ENCODE peak calls at places on chromosome 15, in five cellular contexts. One of them, this sample, is unnamed.
A peak's percentile ranks its signal among the peaks of the same experiment; 100 is the strongest.

GRCh38 chr15:48520376-48521155 is 124.9 kb downstream of the FBN1 start:
- DNase-seq in NB4: peak; percentile 2
- DNase-seq in colonic mucosa: no peak
- DNase-seq in kidney epithelial cell: no peak
- DNase-seq in heart right ventricle: no peak
- DNase-seq in this sample: no peak

GRCh38 chr15:70427531-70428120 is 329.9 kb upstream of the TLE3 start:
- DNase-seq in NB4: no peak
- DNase-seq in colonic mucosa: no peak
- DNase-seq in kidney epithelial cell: no peak
- DNase-seq in heart right ventricle: no peak
- DNase-seq in this sample: no peak

GRCh38 chr15:93382196-93382820 is 293.3 kb upstream of the RGMA start:
- DNase-seq in NB4: no peak
- DNase-seq in colonic mucosa: no peak
- DNase-seq in kidney epithelial cell: no peak
- DNase-seq in heart right ventricle: no peak
- DNase-seq in this sample: no peak

GRCh38 chr15:76840830-76841460 is 64.2 kb downstream of the SCAPER start:
- DNase-seq in NB4: peak; percentile 52
- DNase-seq in colonic mucosa: no peak
- DNase-seq in kidney epithelial cell: no peak
- DNase-seq in heart right ventricle: no peak
- DNase-seq in this sample: no peak

GRCh38 chr15:56442354-56442753 is 22.6 kb downstream of the MNS1 start:
- DNase-seq in NB4: no peak
- DNase-seq in colonic mucosa: no peak
- DNase-seq in kidney epithelial cell: no peak
- DNase-seq in heart right ventricle: no peak
- DNase-seq in this sample: no peak

GRCh38 chr15:74396445-74397238 is 29.2 kb upstream of the CYP11A1 start:
- DNase-seq in NB4: peak; percentile 86
- DNase-seq in colonic mucosa: no peak
- DNase-seq in kidney epithelial cell: peak; percentile 97
- DNase-seq in heart right ventricle: no peak
- DNase-seq in this sample: no peak

GRCh38 chr15:82106671-82107070 is 60.9 kb upstream of the MEX3B start:
- DNase-seq in NB4: no peak
- DNase-seq in colonic mucosa: no peak
- DNase-seq in kidney epithelial cell: no peak
- DNase-seq in heart right ventricle: no peak
- DNase-seq in this sample: no peak

GRCh38 chr15:73873889-73874511 is 636 bp downstream of the TBC1D21 start:
- DNase-seq in NB4: peak; percentile 61
- DNase-seq in colonic mucosa: peak; percentile 24
- DNase-seq in kidney epithelial cell: peak; percentile 32
- DNase-seq in heart right ventricle: no peak
- DNase-seq in this sample: peak; percentile 51

GRCh38 chr15:67176195-67176971 is 78.1 kb downstream of the AAGAB start:
- DNase-seq in NB4: no peak
- DNase-seq in colonic mucosa: no peak
- DNase-seq in kidney epithelial cell: no peak
- DNase-seq in heart right ventricle: peak; percentile 69
- DNase-seq in this sample: peak; percentile 50

GRCh38 chr15:51155906-51156305 is 61.2 kb upstream of the TNFAIP8L3 start:
- DNase-seq in NB4: no peak
- DNase-seq in colonic mucosa: no peak
- DNase-seq in kidney epithelial cell: no peak
- DNase-seq in heart right ventricle: no peak
- DNase-seq in this sample: no peak

GRCh38 chr15:72105111-72105510 is 12.8 kb downstream of the MYO9A start:
- DNase-seq in NB4: no peak
- DNase-seq in colonic mucosa: no peak
- DNase-seq in kidney epithelial cell: no peak
- DNase-seq in heart right ventricle: no peak
- DNase-seq in this sample: no peak

GRCh38 chr15:20341901-20342605 is 199.5 kb downstream of the GOLGA6L6 start:
- DNase-seq in NB4: no peak
- DNase-seq in colonic mucosa: no peak
- DNase-seq in kidney epithelial cell: no peak
- DNase-seq in heart right ventricle: peak; percentile 83
- DNase-seq in this sample: peak; percentile 17

GRCh38 chr15:83396071-83396470 is 51.1 kb upstream of the SH3GL3 start:
- DNase-seq in NB4: no peak
- DNase-seq in colonic mucosa: no peak
- DNase-seq in kidney epithelial cell: no peak
- DNase-seq in heart right ventricle: no peak
- DNase-seq in this sample: no peak

GRCh38 chr15:57495037-57495436 is 96.7 kb upstream of the MYZAP start:
- DNase-seq in NB4: no peak
- DNase-seq in colonic mucosa: no peak
- DNase-seq in kidney epithelial cell: no peak
- DNase-seq in heart right ventricle: no peak
- DNase-seq in this sample: no peak

GRCh38 chr15:70765504-70766281 is 2.3 kb upstream of the UACA start:
- DNase-seq in NB4: no peak
- DNase-seq in colonic mucosa: no peak
- DNase-seq in kidney epithelial cell: no peak
- DNase-seq in heart right ventricle: no peak
- DNase-seq in this sample: no peak

GRCh38 chr15:83283813-83284562 is 476 bp downstream of the BNC1 start:
- DNase-seq in NB4: no peak
- DNase-seq in colonic mucosa: no peak
- DNase-seq in kidney epithelial cell: no peak
- DNase-seq in heart right ventricle: no peak
- DNase-seq in this sample: no peak

GRCh38 chr15:48627260-48627969 is 18.1 kb downstream of the FBN1 start:
- DNase-seq in NB4: no peak
- DNase-seq in colonic mucosa: no peak
- DNase-seq in kidney epithelial cell: no peak
- DNase-seq in heart right ventricle: no peak
- DNase-seq in this sample: no peak

GRCh38 chr15:71780349-71780976 is 29.9 kb upstream of the NR2E3 start:
- DNase-seq in NB4: peak; percentile 63
- DNase-seq in colonic mucosa: no peak
- DNase-seq in kidney epithelial cell: no peak
- DNase-seq in heart right ventricle: no peak
- DNase-seq in this sample: no peak

GRCh38 chr15:50676799-50677483 is 9.7 kb downstream of the TRPM7 start:
- DNase-seq in NB4: no peak
- DNase-seq in colonic mucosa: no peak
- DNase-seq in kidney epithelial cell: peak; percentile 58
- DNase-seq in heart right ventricle: no peak
- DNase-seq in this sample: no peak

GRCh38 chr15:29672446-29672845 is 149.8 kb downstream of the TJP1 start:
- DNase-seq in NB4: no peak
- DNase-seq in colonic mucosa: no peak
- DNase-seq in kidney epithelial cell: no peak
- DNase-seq in heart right ventricle: no peak
- DNase-seq in this sample: no peak

GRCh38 chr15:29034151-29034550 is 148.4 kb downstream of the APBA2 start:
- DNase-seq in NB4: no peak
- DNase-seq in colonic mucosa: no peak
- DNase-seq in kidney epithelial cell: no peak
- DNase-seq in heart right ventricle: no peak
- DNase-seq in this sample: no peak

GRCh38 chr15:78315686-78316085 is 16.3 kb upstream of the SKIC8 start:
- DNase-seq in NB4: peak; percentile 51
- DNase-seq in colonic mucosa: peak; percentile 52
- DNase-seq in kidney epithelial cell: no peak
- DNase-seq in heart right ventricle: no peak
- DNase-seq in this sample: no peak

GRCh38 chr15:35496585-35496984 is 49.4 kb downstream of the DPH6 start:
- DNase-seq in NB4: no peak
- DNase-seq in colonic mucosa: no peak
- DNase-seq in kidney epithelial cell: no peak
- DNase-seq in heart right ventricle: no peak
- DNase-seq in this sample: no peak

GRCh38 chr15:41493205-41493901 is at the start of gene ITPKA:
- DNase-seq in NB4: peak; percentile 92
- DNase-seq in colonic mucosa: peak; percentile 97
- DNase-seq in kidney epithelial cell: no peak
- DNase-seq in heart right ventricle: peak; percentile 73
- DNase-seq in this sample: peak; percentile 60

GRCh38 chr15:79769081-79769481 is 127.7 kb downstream of the MTHFS start:
- DNase-seq in NB4: peak; percentile 46
- DNase-seq in colonic mucosa: no peak
- DNase-seq in kidney epithelial cell: no peak
- DNase-seq in heart right ventricle: no peak
- DNase-seq in this sample: no peak

GRCh38 chr15:55282284-55282833 is 7.3 kb downstream of the RAB27A start:
- DNase-seq in NB4: peak; percentile 88
- DNase-seq in colonic mucosa: no peak
- DNase-seq in kidney epithelial cell: peak; percentile 42
- DNase-seq in heart right ventricle: no peak
- DNase-seq in this sample: no peak

GRCh38 chr15:40968290-40969085 is 15.2 kb downstream of the CHAC1 start:
- DNase-seq in NB4: no peak
- DNase-seq in colonic mucosa: no peak
- DNase-seq in kidney epithelial cell: no peak
- DNase-seq in heart right ventricle: no peak
- DNase-seq in this sample: no peak

GRCh38 chr15:24734391-24734790 is 58.8 kb downstream of the NPAP1 start:
- DNase-seq in NB4: no peak
- DNase-seq in colonic mucosa: no peak
- DNase-seq in kidney epithelial cell: no peak
- DNase-seq in heart right ventricle: no peak
- DNase-seq in this sample: no peak

GRCh38 chr15:62706361-62706760 is 336.2 kb upstream of the TPM1 start:
- DNase-seq in NB4: no peak
- DNase-seq in colonic mucosa: no peak
- DNase-seq in kidney epithelial cell: no peak
- DNase-seq in heart right ventricle: no peak
- DNase-seq in this sample: no peak